ENCODE peak calls at places on chromosomes 6 and 20, in seven cellular contexts. I, U, W, P, M, V and L are unnamed samples.

GRCh38 chr20:21577551-21577950 is 63.7 kb upstream of the NKX2-2 start:
- DNase-seq in I (no peak), P (no peak), M (no peak), W (no peak), U (no peak), V (no peak), L (no peak)

GRCh38 chr6:110563711-110564110 is 87.3 kb upstream of the SLC22A16 start:
- DNase-seq in W (no peak), I (no peak), V (no peak), U (no peak), P (no peak), M (no peak), L (no peak)

GRCh38 chr20:61522498-61523090 is 270.5 kb downstream of the CDH4 start:
- DNase-seq in U (no peak), M (no peak), W (no peak), V (no peak), I (no peak), P (no peak), L (no peak)

GRCh38 chr6:7815716-7816115 is 89.8 kb downstream of the BMP6 start:
- DNase-seq in M (no peak), W (no peak), P (no peak), V (no peak), U (no peak), I (no peak), L (no peak)

GRCh38 chr6:57313009-57313408 is 4.4 kb upstream of the PRIM2 start:
- DNase-seq in U (no peak), W (no peak), I (no peak), M (no peak), V (no peak), P (no peak), L (no peak)

GRCh38 chr6:38039497-38039896 is 220.0 kb downstream of the ZFAND3 start:
- DNase-seq in P (no peak), U (no peak), M (no peak), V (no peak), I (no peak), W (no peak), L (no peak)

GRCh38 chr20:37564388-37565133 is 36.9 kb upstream of the BLCAP start:
- DNase-seq in P (no peak), W (peak; percentile 25), I (no peak), U (peak; percentile 42), M (peak; percentile 83), V (peak; percentile 79), L (peak; percentile 34)

GRCh38 chr6:87212596-87212995 is 57.2 kb downstream of the ZNF292 start:
- DNase-seq in U (no peak), I (no peak), P (no peak), V (no peak), M (no peak), W (no peak), L (no peak)

GRCh38 chr20:48339147-48339985 is 488.4 kb downstream of the PREX1 start:
- DNase-seq in V (no peak), I (no peak), P (no peak), M (no peak), U (peak; percentile 62), W (no peak), L (no peak)

DNA sequence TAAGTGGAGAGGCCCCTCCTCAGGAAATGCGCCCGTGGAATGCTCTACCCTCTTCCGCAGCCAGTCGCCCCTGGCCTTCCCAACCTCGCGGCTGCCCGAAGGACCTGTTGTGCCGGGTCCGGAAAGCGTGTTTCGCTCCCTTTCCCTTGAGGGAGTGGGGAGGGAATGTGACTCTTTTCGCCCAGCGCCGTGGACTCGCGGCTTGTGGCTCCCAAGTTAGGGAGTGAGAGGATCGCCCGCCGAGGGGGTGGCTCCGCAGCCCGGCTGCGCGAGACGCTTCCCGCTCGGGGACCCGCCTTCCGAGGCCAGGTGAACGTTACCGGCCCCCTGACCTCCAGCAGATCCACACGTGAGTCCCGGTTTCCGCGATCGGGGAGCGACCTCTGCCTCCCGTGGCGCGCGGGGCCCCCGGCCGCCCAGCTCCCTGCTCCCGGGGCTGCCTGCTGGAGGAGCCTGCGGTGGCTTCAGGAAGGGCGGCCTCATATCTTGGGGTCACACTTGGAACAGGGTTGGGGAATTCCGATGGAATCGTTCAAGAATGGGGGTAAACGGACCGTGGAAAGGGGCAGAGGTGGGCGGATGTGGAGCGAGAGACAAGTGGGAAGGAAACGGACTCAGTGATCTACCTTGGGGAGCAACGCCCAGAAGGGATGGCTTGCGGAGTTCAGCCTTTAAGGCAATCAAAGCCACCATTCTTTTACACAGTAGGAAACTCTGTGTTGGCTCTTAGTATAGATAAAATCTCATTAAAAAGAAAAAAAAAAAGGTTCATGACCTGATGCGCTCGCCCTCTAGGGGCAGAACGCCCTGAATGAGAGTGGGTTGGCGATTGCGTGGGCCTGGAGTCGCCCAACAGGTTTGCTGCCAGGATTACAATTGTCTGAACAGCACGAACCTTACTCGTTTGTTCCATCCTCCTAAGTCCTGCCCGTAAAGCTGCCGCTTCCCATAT is 887 bp downstream of the TPD52L1 start:
- DNase-seq in P (no peak), M (peak; percentile 55), U (peak; percentile 54), I (peak; percentile 51), V (peak; percentile 42), W (no peak), L (peak; percentile 35)
- TF ChIP-seq CTCF in P (no peak), M (peak; percentile 56), U (peak; percentile 40), I (peak; percentile 29), V (no peak), W (peak; percentile 19), L (peak; percentile 21)

GRCh38 chr6:135008941-135009290 is 45.7 kb downstream of the HBS1L start:
- DNase-seq in P (no peak), W (no peak), I (no peak), U (no peak), M (no peak), V (no peak), L (no peak)

GRCh38 chr6:135013211-135013610 is 41.4 kb downstream of the HBS1L start:
- DNase-seq in U (no peak), V (no peak), P (no peak), M (no peak), W (no peak), I (no peak), L (no peak)

GRCh38 chr6:135014353-135014832 is 40.2 kb downstream of the HBS1L start:
- DNase-seq in P (no peak), U (no peak), V (no peak), M (no peak), I (no peak), W (no peak), L (no peak)

GRCh38 chr6:135012764-135013163 is 41.9 kb downstream of the HBS1L start:
- DNase-seq in U (no peak), M (no peak), I (no peak), W (no peak), V (no peak), P (peak; percentile 67), L (no peak)

DNA sequence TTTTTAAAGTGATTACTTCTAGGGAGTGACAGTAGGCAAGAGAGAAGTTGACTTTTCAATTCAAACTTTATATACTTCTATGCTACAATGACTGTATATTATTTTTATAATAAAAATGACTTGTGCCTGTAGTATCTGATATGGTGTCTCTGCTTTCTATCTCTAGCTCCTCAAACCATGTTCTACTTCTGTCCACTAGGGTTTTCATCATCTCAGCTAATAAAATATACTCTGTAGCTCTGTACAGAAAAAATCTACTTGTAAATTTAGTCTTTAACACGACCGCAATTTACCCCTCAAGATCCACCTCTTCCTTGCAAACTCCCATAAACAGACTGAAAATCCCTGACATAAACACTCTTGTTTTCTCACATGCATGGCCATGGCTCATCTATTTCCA is 42.3 kb downstream of the HBS1L start:
- DNase-seq in I (no peak), U (no peak), P (no peak), M (no peak), W (no peak), V (no peak), L (no peak)
- TF ChIP-seq CTCF in I (no peak), U (no peak), P (no peak), M (no peak), W (no peak), V (no peak), L (no peak)

DNA sequence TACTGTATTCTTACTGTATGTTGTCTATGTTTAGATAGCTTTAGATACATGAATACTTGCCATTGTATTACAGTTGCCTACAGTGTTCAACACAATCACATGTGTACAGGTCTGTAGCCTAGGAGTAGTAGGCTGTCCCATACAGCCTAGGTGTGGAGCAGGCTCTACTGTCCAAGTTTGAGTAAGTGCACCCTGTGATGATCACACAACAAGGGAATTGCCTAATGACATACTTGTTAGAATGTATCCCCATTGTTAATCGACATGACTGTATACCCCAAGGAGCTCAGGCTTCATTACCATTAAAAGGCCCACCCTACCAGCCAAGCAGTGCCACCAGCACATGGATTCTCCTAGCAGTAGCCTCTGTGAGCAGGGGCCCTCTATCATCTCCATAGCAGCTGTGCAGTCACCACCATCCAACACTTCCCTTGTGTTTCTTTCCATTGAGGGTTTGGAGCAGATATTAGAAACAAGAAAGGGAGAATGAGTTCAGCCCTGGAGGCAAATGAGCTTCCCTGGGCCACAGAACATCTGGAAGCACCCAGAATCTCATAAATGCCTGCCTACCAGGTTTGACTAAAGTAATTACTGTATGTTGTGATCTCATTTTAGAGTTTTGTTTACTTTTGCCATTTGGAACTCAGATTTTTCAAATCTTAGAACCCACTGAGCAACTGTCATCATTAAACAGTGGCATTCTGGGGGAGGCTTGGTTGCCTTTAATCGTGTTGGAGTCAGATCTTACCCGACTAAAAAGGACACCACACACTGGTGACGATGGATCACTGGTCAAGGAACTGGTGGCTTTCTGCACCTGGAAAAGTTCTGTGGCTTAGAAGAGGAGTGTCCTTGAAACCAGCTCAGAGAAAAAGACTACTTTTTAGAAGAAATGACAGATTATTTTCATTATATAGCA is 104.8 kb downstream of the TULP4 start:
- DNase-seq in I (no peak), P (no peak), V (no peak), U (peak; percentile 8), W (no peak), M (no peak), L (no peak)
- TF ChIP-seq CTCF in I (no peak), P (no peak), V (no peak), U (no peak), W (no peak), M (no peak), L (no peak)

GRCh38 chr20:57507477-57507876 is 17.5 kb downstream of the CTCFL start:
- DNase-seq in M (no peak), V (no peak), P (no peak), W (no peak), U (peak; percentile 23), I (no peak), L (no peak)

GRCh38 chr20:57512432-57512831 is 12.5 kb downstream of the CTCFL start:
- DNase-seq in I (no peak), U (no peak), M (no peak), W (no peak), P (no peak), V (no peak), L (no peak)

GRCh38 chr20:57508831-57509230 is 16.1 kb downstream of the CTCFL start:
- DNase-seq in I (no peak), M (no peak), W (no peak), V (no peak), P (no peak), U (no peak), L (no peak)

GRCh38 chr20:57508381-57508780 is 16.6 kb downstream of the CTCFL start:
- DNase-seq in I (no peak), V (no peak), M (no peak), U (no peak), P (no peak), W (no peak), L (no peak)

DNA sequence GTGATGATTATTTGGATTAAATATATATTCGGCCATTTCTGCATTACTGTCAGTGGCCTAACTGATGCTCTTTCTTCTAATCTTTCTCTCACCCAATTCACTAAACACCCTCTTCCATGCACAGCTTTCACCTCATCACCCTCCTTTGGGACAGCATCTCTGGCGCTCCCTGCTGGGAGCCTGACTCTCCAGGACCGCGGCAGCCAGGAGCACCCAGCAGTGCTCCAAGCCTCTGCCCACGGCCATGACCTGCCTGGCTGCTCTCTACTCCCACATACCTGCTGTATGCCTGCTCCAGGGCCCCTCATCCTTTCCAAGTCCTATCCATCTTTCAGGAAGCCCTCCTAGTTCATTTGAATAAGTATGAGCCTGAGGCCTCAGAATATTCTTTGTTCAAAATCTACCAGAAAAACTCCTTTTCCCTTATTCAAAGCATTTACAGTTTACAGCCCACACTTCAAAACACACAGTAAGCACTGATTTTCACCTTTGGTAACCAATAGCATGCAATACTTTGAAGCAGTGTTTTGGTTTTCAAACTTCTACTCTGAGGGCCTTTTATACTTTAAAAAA is 15.2 kb downstream of the CTCFL start:
- DNase-seq in I (peak; percentile 16), P (no peak), M (peak; percentile 52), V (no peak), U (peak; percentile 50), W (no peak), L (peak; percentile 61)
- TF ChIP-seq CTCF in I (peak; percentile 41), P (peak; percentile 56), M (peak; percentile 4), V (no peak), U (peak; percentile 26), W (peak; percentile 48), L (peak; percentile 13)